ENCODE peak calls at places on chromosomes 12 and 14, in six cellular contexts. O is NCI-H2171, K is heart left ventricle, M is HS-27A, Z is tibial nerve, Q is AG08396. V is an unnamed sample.

GRCh38 chr14:63174760-63175191 is 29.5 kb upstream of the RHOJ start:
- DNase-seq in O (peak), K (peak), M (peak), Z (peak), Q (peak), V (peak)

GRCh38 chr14:75944607-75945241 is 37.1 kb downstream of the TGFB3 start:
- DNase-seq in O (no peak), K (no peak), M (no peak), Z (no peak), Q (no peak), V (no peak)

GRCh38 chr12:72011374-72011773 is 72.7 kb downstream of the TPH2 start:
- DNase-seq in O (no peak), K (no peak), M (no peak), Z (no peak), Q (no peak), V (no peak)

GRCh38 chr12:103205906-103206305 is 248.4 kb downstream of the ASCL1 start:
- DNase-seq in O (no peak), K (no peak), M (no peak), Z (no peak), Q (no peak), V (no peak)

GRCh38 chr12:68240975-68241374 is 12.4 kb downstream of the IL22 start:
- DNase-seq in O (no peak), K (peak), M (no peak), Z (no peak), Q (peak), V (no peak)

GRCh38 chr12:132429122-132429931 is 60.6 kb upstream of the FBRSL1 start:
- DNase-seq in O (peak), K (no peak), M (no peak), Z (no peak), Q (no peak), V (peak)

GRCh38 chr12:118015944-118016343 is 559 bp upstream of the RFC5 start:
- DNase-seq in O (no peak), K (no peak), M (no peak), Z (no peak), Q (no peak), V (no peak)

GRCh38 chr12:75341873-75342272 is 7.4 kb downstream of the GLIPR1L1 start:
- DNase-seq in O (no peak), K (no peak), M (no peak), Z (no peak), Q (no peak), V (no peak)

GRCh38 chr12:116609715-116610114 is 50.5 kb downstream of the MAP1LC3B2 start:
- DNase-seq in O (no peak), K (no peak), M (no peak), Z (no peak), Q (no peak), V (peak)

GRCh38 chr12:72271741-72272661 is at the start of gene TRHDE:
- DNase-seq in O (peak), K (peak), M (no peak), Z (no peak), Q (peak), V (peak)

GRCh38 chr12:52156310-52156709 is 35.5 kb downstream of the KRT80 start:
- DNase-seq in O (no peak), K (no peak), M (no peak), Z (no peak), Q (no peak), V (no peak)

GRCh38 chr12:130707571-130707891 is 8.6 kb downstream of the RIMBP2 start:
- DNase-seq in O (no peak), K (no peak), M (no peak), Z (no peak), Q (no peak), V (peak)

GRCh38 chr14:50741571-50741970 is 73.5 kb upstream of the SAV1 start:
- DNase-seq in O (no peak), K (no peak), M (no peak), Z (no peak), Q (no peak), V (no peak)

GRCh38 chr12:21659383-21659782 is 1.7 kb upstream of the LDHB start:
- DNase-seq in O (no peak), K (no peak), M (no peak), Z (no peak), Q (no peak), V (no peak)

GRCh38 chr12:25725874-25726273 is 172.8 kb upstream of the LMNTD1 start:
- DNase-seq in O (no peak), K (no peak), M (no peak), Z (peak), Q (peak), V (no peak)

GRCh38 chr12:93751864-93752610 is 74.9 kb downstream of the CRADD start:
- DNase-seq in O (no peak), K (no peak), M (no peak), Z (no peak), Q (peak), V (no peak)

GRCh38 chr14:67987596-67987995 is 168.0 kb downstream of the RAD51B start:
- DNase-seq in O (no peak), K (no peak), M (no peak), Z (no peak), Q (peak), V (no peak)

GRCh38 chr14:80387563-80387981 is 176.3 kb upstream of the DIO2 start:
- DNase-seq in O (no peak), K (no peak), M (no peak), Z (peak), Q (no peak), V (no peak)

GRCh38 chr14:80315681-80316080 is 104.4 kb upstream of the DIO2 start:
- DNase-seq in O (no peak), K (no peak), M (no peak), Z (no peak), Q (no peak), V (no peak)

GRCh38 chr14:104871656-104872468 is 6.8 kb downstream of the CEP170B start:
- DNase-seq in O (no peak), K (no peak), M (no peak), Z (no peak), Q (no peak), V (no peak)

GRCh38 chr14:20630340-20631022 is 11.0 kb downstream of the OR6S1 start:
- DNase-seq in O (no peak), K (no peak), M (no peak), Z (no peak), Q (no peak), V (peak)

V was measured in H9.